ENCODE peak calls at places on chromosome 1, in six cellular contexts. D is PC-3, N is epithelial cell of esophagus, M is mucosa of descending colon, Y is AG04450, E is cardiac muscle cell. L is an unnamed sample.

GRCh38 chr1:227789042-227789880 is 26.2 kb upstream of the PRSS38 start:
- DNase-seq in D (peak), N (no peak), M (peak), Y (no peak), E (no peak), L (peak)

GRCh38 chr1:107935396-107936064 is 29.4 kb downstream of the VAV3 start:
- DNase-seq in D (peak), N (peak), M (no peak), Y (no peak), E (no peak), L (no peak)

GRCh38 chr1:52601519-52601918 is 652 bp upstream of the GPX7 start:
- DNase-seq in D (no peak), N (no peak), M (no peak), Y (no peak), E (no peak), L (no peak)

GRCh38 chr1:85372683-85373446 is 92.1 kb downstream of the DDAH1 start:
- DNase-seq in D (no peak), N (peak), M (no peak), Y (peak), E (no peak), L (no peak)

GRCh38 chr1:212514056-212514614 is 81.4 kb downstream of the NENF start:
- DNase-seq in D (peak), N (peak), M (peak), Y (no peak), E (no peak), L (no peak)

GRCh38 chr1:38905985-38906384 is 24.6 kb upstream of the GJA9 start:
- DNase-seq in D (no peak), N (no peak), M (no peak), Y (no peak), E (no peak), L (no peak)

GRCh38 chr1:198925575-198925974 is 286.7 kb downstream of the PTPRC start:
- DNase-seq in D (no peak), N (no peak), M (no peak), Y (no peak), E (no peak), L (no peak)

GRCh38 chr1:173960625-173961024 is 43.5 kb upstream of the SERPINC1 start:
- DNase-seq in D (no peak), N (no peak), M (no peak), Y (no peak), E (no peak), L (no peak)

GRCh38 chr1:220296941-220297460 is 24.7 kb upstream of the RAB3GAP2 start:
- DNase-seq in D (no peak), N (no peak), M (no peak), Y (no peak), E (no peak), L (no peak)

DNA sequence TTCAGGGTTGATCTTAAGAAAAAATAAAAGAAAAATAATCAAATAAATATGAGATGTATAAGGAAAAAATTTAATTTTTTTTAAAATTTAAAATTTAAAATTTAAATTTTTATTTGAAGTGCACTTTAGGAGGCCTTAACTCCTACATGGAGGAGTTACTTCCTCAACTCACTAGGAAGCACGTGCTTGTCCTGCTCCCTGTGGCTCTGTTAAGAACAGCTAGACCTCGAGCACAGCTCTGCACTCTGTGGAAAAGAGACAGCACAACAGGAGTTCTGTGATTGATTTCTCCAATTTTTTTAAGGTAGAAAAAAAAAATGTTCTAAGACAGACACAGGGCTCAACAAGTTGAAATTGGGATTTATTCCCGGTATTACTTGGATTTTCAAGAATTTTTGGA is 356.7 kb upstream of the LYPLAL1 start:
- DNase-seq in D (no peak), N (no peak), M (no peak), Y (no peak), E (peak), L (no peak)
- TF ChIP-seq CTCF in D (no peak), N (no peak), M (no peak), Y (no peak), E (no peak), L (no peak)

DNA sequence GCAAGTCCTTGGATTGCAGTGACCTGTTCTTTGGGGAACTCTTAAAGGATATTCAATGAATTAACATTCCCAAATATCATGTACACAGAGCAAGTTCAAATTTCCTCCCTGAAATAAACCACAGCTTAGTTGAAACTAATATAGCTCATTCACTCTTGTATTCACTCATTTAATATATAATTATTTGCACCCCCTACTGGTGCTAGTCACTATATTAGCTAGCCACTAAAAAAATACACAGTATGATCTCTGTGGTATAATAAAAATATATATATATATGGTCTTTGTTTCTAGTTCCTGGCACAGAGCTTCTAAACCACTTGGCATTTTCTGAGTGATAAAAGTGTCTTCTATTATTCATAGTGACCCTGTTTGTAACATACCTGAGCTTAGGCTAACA is 177.3 kb upstream of the LYPLAL1 start:
- DNase-seq in D (peak), N (peak), M (no peak), Y (no peak), E (no peak), L (no peak)
- TF ChIP-seq CTCF in D (peak), N (peak), M (no peak), Y (no peak), E (peak), L (no peak)

GRCh38 chr1:151072224-151072623 is 1.7 kb downstream of the GABPB2 start:
- DNase-seq in D (no peak), N (no peak), M (no peak), Y (no peak), E (no peak), L (no peak)
- TF ChIP-seq CTCF in D (no peak), N (no peak), M (no peak), Y (peak), E (no peak), L (peak)

GRCh38 chr1:30687886-30688285 is 35.5 kb downstream of the MATN1 start:
- DNase-seq in D (no peak), N (no peak), M (no peak), Y (no peak), E (no peak), L (no peak)
- TF ChIP-seq CTCF in D (no peak), N (no peak), M (no peak), Y (no peak), E (no peak), L (no peak)

GRCh38 chr1:11875094-11875493 is 16.3 kb upstream of the NPPB start:
- DNase-seq in D (no peak), N (no peak), M (no peak), Y (no peak), E (no peak), L (no peak)
- TF ChIP-seq CTCF in D (no peak), N (no peak), M (no peak), Y (no peak), E (no peak), L (no peak)